ENCODE peak calls at places on chromosomes 7 and 10, in seven cellular contexts. L is PC-9; H is CD4-positive, CD25-positive, alpha-beta regulatory T cell; J is iPS DF 6.9; G is left ventricle myocardium inferior; K is naive thymus-derived CD4-positive, alpha-beta T cell; V is Peyer's patch. A is an unnamed sample.

GRCh38 chr10:77699080-77699645 is 61.6 kb upstream of the KCNMA1 start:
- DNase-seq in L (no peak), H (no peak), K (no peak), G (no peak), V (no peak), J (no peak), A (no peak)

GRCh38 chr7:130426541-130426940 is 14.3 kb downstream of the CEP41 start:
- DNase-seq in H (no peak), K (peak; percentile 56), J (no peak), G (no peak), V (no peak), L (no peak), A (no peak)

GRCh38 chr10:91120348-91120747 is 100.1 kb upstream of the PCGF5 start:
- DNase-seq in L (no peak), V (no peak), K (no peak), J (no peak), H (no peak), G (no peak), A (no peak)

GRCh38 chr7:12640299-12641096 is 46.9 kb upstream of the ARL4A start:
- DNase-seq in G (no peak), H (no peak), L (no peak), J (no peak), V (no peak), K (no peak), A (no peak)

GRCh38 chr7:153567426-153567825 is 484.8 kb upstream of the DPP6 start:
- DNase-seq in V (no peak), L (no peak), H (no peak), K (no peak), J (no peak), G (peak; percentile 59), A (no peak)

GRCh38 chr10:77500754-77501151 is 136.9 kb downstream of the KCNMA1 start:
- DNase-seq in G (no peak), L (no peak), K (no peak), J (no peak), H (no peak), V (no peak), A (no peak)

GRCh38 chr10:128489324-128490247 is 363.4 kb upstream of the MKI67 start:
- DNase-seq in V (no peak), J (no peak), H (no peak), G (no peak), L (no peak), K (no peak), A (no peak)

GRCh38 chr10:78437407-78437768 is 403.7 kb downstream of the RPS24 start:
- DNase-seq in L (no peak), H (no peak), J (no peak), V (no peak), G (no peak), K (no peak), A (no peak)

GRCh38 chr7:50710441-50711154 is 72.1 kb downstream of the GRB10 start:
- DNase-seq in H (no peak), G (no peak), J (no peak), L (no peak), K (no peak), V (no peak), A (no peak)

GRCh38 chr7:39623312-39624201 is at the start of gene RALA:
- DNase-seq in H (peak; percentile 93), V (peak; percentile 87), G (peak; percentile 93), K (peak; percentile 87), J (no peak), L (peak; percentile 96), A (peak; percentile 96)

GRCh38 chr10:84925495-84925894 is 597.1 kb downstream of the CCSER2 start:
- DNase-seq in K (no peak), H (no peak), L (no peak), V (no peak), G (no peak), J (no peak), A (no peak)

GRCh38 chr7:77426521-77427051 is 10.4 kb upstream of the GSAP start:
- DNase-seq in G (no peak), V (no peak), J (no peak), L (no peak), H (no peak), K (no peak), A (no peak)

GRCh38 chr7:129635300-129636029 is 23.9 kb downstream of the NRF1 start:
- DNase-seq in H (peak; percentile 81), L (peak; percentile 62), K (peak; percentile 61), G (peak; percentile 29), J (peak; percentile 41), V (peak; percentile 62), A (no peak)

GRCh38 chr7:1672851-1673486 is 2.9 kb downstream of the ELFN1 start:
- DNase-seq in V (no peak), H (no peak), K (no peak), J (no peak), G (no peak), L (no peak), A (peak; percentile 6)

GRCh38 chr7:107591410-107591809 is 11.4 kb downstream of the BCAP29 start:
- DNase-seq in G (no peak), V (no peak), K (no peak), H (no peak), J (no peak), L (no peak), A (no peak)

GRCh38 chr10:131982185-131982756 is 548 bp upstream of the BNIP3 start:
- DNase-seq in J (no peak), K (no peak), H (no peak), L (no peak), V (no peak), G (no peak), A (no peak)

GRCh38 chr10:77925410-77925794 is 1.2 kb downstream of the DLG5 start:
- DNase-seq in V (no peak), H (no peak), L (no peak), G (no peak), K (no peak), J (no peak), A (no peak)

GRCh38 chr7:20484366-20484765 is 131.1 kb upstream of the ABCB5 start:
- DNase-seq in J (no peak), K (no peak), H (no peak), V (no peak), G (no peak), L (no peak), A (no peak)

GRCh38 chr10:501596-501995 is 187.9 kb downstream of the DIP2C start:
- DNase-seq in L (no peak), H (no peak), V (no peak), G (no peak), J (no peak), K (no peak), A (no peak)

DNA sequence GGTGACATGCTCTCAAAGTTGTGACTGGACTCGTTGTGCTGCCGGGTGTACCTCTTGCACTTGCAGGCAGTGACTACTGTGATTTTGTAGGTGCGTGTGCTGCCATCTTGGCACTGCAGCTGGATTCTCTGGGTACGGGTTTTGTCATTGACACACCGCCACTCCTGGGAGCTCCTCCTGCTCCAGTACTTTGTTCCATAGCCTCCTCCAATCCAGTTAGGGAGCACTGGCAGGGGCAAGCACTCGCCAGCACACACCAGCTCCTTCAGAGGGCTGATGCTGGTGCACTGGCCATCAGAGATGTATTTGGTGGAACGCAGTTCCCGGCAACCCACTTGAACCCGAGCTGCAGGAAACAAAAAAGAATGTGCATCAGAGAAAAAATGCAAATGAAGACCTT is 2.9 kb downstream of the SOSTDC1 start:
- DNase-seq in K (no peak), J (no peak), G (no peak), V (no peak), L (no peak), H (no peak), A (no peak)
- H3K4me3 ChIP-seq in K (no peak overlapping the region), J (no peak overlapping the region), G (no peak overlapping the region), V (no peak overlapping the region), L (no peak overlapping the region), H (no peak overlapping the region), A (no peak overlapping the region)

GRCh38 chr10:8063935-8064334 is 9.4 kb downstream of the GATA3 start:
- DNase-seq in H (no peak), G (no peak), J (no peak), L (no peak), K (no peak), V (no peak), A (no peak)

GRCh38 chr10:8064436-8064835 is 9.9 kb downstream of the GATA3 start:
- DNase-seq in L (no peak), G (no peak), J (no peak), H (no peak), K (no peak), V (no peak), A (no peak)

GRCh38 chr10:8065651-8066050 is 11.2 kb downstream of the GATA3 start:
- DNase-seq in L (no peak), K (no peak), J (no peak), V (no peak), G (no peak), H (peak; percentile 56), A (no peak)

GRCh38 chr10:8061274-8062211 is 7.1 kb downstream of the GATA3 start:
- DNase-seq in J (no peak), V (peak; percentile 55), L (no peak), H (peak; percentile 88), K (peak; percentile 63), G (no peak), A (no peak)

DNA sequence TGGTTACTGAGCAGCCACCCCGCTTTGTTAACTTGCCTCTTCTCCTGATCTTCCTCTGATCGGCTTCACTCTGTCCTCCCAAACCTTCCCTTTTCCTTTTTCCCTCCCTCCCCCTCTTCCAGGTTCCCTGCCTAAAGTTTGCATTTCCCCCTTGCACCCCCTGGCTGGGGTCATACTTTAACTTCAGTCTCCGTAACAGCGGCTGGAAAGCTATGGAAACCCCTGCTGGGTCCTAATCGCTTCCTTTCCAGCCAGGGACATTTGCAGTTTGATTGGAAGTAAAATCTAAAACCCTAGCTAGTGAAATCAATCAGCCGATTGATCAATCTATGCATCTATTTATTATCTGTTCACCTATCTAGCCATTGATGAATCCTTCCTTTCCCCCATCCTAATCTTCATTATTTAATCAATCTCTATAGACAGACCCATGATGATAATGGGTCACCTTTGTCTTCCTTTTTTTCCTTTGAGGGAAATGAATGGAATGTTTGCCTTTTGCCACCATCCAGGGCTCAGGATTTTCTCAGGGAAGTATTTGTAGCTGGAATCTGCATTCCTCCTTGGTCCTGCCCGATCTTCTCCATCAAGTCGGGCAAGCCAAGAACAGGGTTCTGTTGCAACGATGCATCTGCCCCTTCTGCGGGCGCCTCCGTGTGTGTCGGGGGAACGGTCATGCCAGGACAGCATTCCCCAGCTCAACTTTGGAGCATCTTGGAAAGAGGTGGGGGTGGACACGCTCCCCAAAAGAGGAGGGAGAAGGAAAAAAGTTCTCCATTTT is 8.8 kb downstream of the GATA3 start:
- DNase-seq in J (no peak), G (no peak), V (no peak), K (no peak), H (no peak), L (no peak), A (no peak)
- H3K36me3 ChIP-seq in J (no peaks in the 10 kb centered on the region), G (no peaks in the 10 kb centered on the region), V (no peaks in the 10 kb centered on the region), K (peaks cover 24% of the 10 kb centered on the region), H (peaks cover 74% of the 10 kb centered on the region), L (peaks cover 18% of the 10 kb centered on the region), A (no peaks in the 10 kb centered on the region)

DNA sequence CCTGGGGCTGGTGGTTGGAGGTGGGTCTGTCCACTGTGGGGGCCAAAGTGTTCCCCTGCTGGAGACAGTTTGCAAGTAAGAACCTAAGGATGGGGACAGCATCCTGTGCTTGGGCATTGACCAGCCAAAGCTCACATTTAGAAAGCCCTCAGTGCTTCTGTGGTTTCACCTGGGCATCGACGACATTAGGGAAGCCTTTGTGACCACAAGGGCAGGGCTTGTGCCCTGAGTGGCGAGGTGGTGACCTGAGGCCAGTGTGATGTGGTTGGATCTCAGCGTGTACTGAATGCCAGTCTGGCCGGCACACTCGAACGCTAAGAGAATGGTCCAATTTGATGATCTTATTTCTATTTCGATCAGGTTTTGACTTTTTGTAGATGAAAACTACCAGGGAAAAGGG is 32.1 kb upstream of the SH2B2 start:
- DNase-seq in K (no peak), V (no peak), J (no peak), L (no peak), G (no peak), H (no peak), A (no peak)
- H3K4me1 ChIP-seq in K (no peaks in the 10 kb centered on the region), V (no peaks in the 10 kb centered on the region), J (peaks cover 2% of the 10 kb centered on the region), L (no peaks in the 10 kb centered on the region), G (no peaks in the 10 kb centered on the region), H (no peaks in the 10 kb centered on the region), A (no peaks in the 10 kb centered on the region)

GRCh38 chr10:36882781-36883180 is 242.6 kb upstream of the ANKRD30A start:
- DNase-seq in K (no peak), J (no peak), H (no peak), L (no peak), G (no peak), V (no peak), A (no peak)
- H3K4me3 ChIP-seq in K (no peak overlapping the region), J (no peak overlapping the region), H (no peak overlapping the region), L (no peak overlapping the region), G (no peak overlapping the region), V (no peak overlapping the region), A (no peak overlapping the region)